ENCODE peak calls at places on chromosome 21, in seven cellular contexts. X is NCI-H1092 treated with DMSO at 0.1 percent for 48 hours; K is activated naive CD8-positive, alpha-beta T cell treated with anti-CD3 and anti-CD28 coated beads, Interleukin-2, amount 10 ng/mL, durations not matched to agents 7 days and 5 days; R is hippocampal formation; A is lower leg skin; N is psoas muscle; Q is left ventricle myocardium inferior. H is an unnamed sample.
A peak's percentile ranks its signal among the peaks of the same experiment; 100 is the strongest.

GRCh38 chr21:41703857-41704501 is 62.9 kb downstream of the RIPK4 start:
- DNase-seq in X (no peak), K (no peak), R (no peak), A (no peak), N (peak; percentile 18), Q (no peak), H (no peak)

GRCh38 chr21:35475768-35476167 is 426.7 kb upstream of the RUNX1 start:
- DNase-seq in X (no peak), K (no peak), R (no peak), A (no peak), N (no peak), Q (no peak), H (no peak)

GRCh38 chr21:46161800-46162592 is 6.6 kb upstream of the FTCD start:
- DNase-seq in X (no peak), K (peak; percentile 29), R (no peak), A (no peak), N (peak; percentile 42), Q (no peak), H (no peak)

GRCh38 chr21:38921511-38922215 is 115.9 kb downstream of the ETS2 start:
- DNase-seq in X (no peak), K (no peak), R (no peak), A (no peak), N (no peak), Q (no peak), H (no peak)

GRCh38 chr21:15010645-15011044 is 54.2 kb downstream of the NRIP1 start:
- DNase-seq in X (no peak), K (no peak), R (no peak), A (no peak), N (no peak), Q (no peak), H (no peak)

GRCh38 chr21:42337830-42338729 is 12.7 kb downstream of the TFF2 start:
- DNase-seq in X (peak; percentile 95), K (peak; percentile 78), R (peak; percentile 58), A (peak; percentile 57), N (peak; percentile 71), Q (peak; percentile 50), H (peak; percentile 11)

GRCh38 chr21:44617071-44617501 is 5.2 kb downstream of the KRTAP10-8 start:
- DNase-seq in X (no peak), K (no peak), R (no peak), A (no peak), N (no peak), Q (no peak), H (no peak)

GRCh38 chr21:28675265-28676041 is 317.2 kb downstream of the LTN1 start:
- DNase-seq in X (no peak), K (no peak), R (no peak), A (peak; percentile 72), N (no peak), Q (no peak), H (no peak)

GRCh38 chr21:25813917-25814316 is 79.1 kb downstream of the GABPA start:
- DNase-seq in X (no peak), K (no peak), R (no peak), A (no peak), N (no peak), Q (no peak), H (no peak)

GRCh38 chr21:44487831-44488230 is 32.5 kb downstream of the LRRC3 start:
- DNase-seq in X (no peak), K (peak; percentile 62), R (no peak), A (no peak), N (no peak), Q (no peak), H (no peak)

GRCh38 chr21:34065015-34065414 is 8.4 kb upstream of the MRPS6 start:
- DNase-seq in X (no peak), K (no peak), R (no peak), A (no peak), N (no peak), Q (no peak), H (no peak)

GRCh38 chr21:44760376-44760775 is 41.2 kb downstream of the UBE2G2 start:
- DNase-seq in X (no peak), K (no peak), R (no peak), A (no peak), N (no peak), Q (no peak), H (no peak)

GRCh38 chr21:36909901-36910561 is 56.4 kb downstream of the HLCS start:
- DNase-seq in X (no peak), K (no peak), R (no peak), A (no peak), N (no peak), Q (no peak), H (no peak)

GRCh38 chr21:21064353-21064752 is 66.1 kb downstream of the NCAM2 start:
- DNase-seq in X (no peak), K (no peak), R (no peak), A (no peak), N (no peak), Q (no peak), H (no peak)

GRCh38 chr21:29091032-29091431 is 17.6 kb upstream of the CCT8 start:
- DNase-seq in X (no peak), K (no peak), R (no peak), A (no peak), N (no peak), Q (no peak), H (no peak)

GRCh38 chr21:43954896-43955295 is 57.2 kb upstream of the TRAPPC10 start:
- DNase-seq in X (no peak), K (no peak), R (no peak), A (no peak), N (no peak), Q (no peak), H (no peak)

GRCh38 chr21:40640427-40640826 is 206.5 kb downstream of the DSCAM start:
- DNase-seq in X (peak; percentile 73), K (no peak), R (no peak), A (no peak), N (no peak), Q (no peak), H (no peak)

GRCh38 chr21:16305686-16306085 is 575.9 kb downstream of the USP25 start:
- DNase-seq in X (peak; percentile 36), K (no peak), R (peak; percentile 29), A (no peak), N (peak; percentile 29), Q (no peak), H (no peak)

GRCh38 chr21:38679531-38679930 is 126.2 kb upstream of the ETS2 start:
- DNase-seq in X (no peak), K (no peak), R (no peak), A (no peak), N (no peak), Q (no peak), H (no peak)

GRCh38 chr21:24045775-24046215 is 1561.5 kb downstream of the MRPL39 start:
- DNase-seq in X (peak; percentile 52), K (peak; percentile 41), R (peak; percentile 95), A (peak; percentile 57), N (peak; percentile 72), Q (peak; percentile 66), H (peak; percentile 95)

GRCh38 chr21:25881524-25882376 is 147.0 kb downstream of the GABPA start:
- DNase-seq in X (peak; percentile 66), K (peak; percentile 66), R (peak; percentile 70), A (peak; percentile 29), N (peak; percentile 82), Q (peak; percentile 53), H (peak; percentile 8)

GRCh38 chr21:36321325-36322082 is 1.5 kb downstream of the MORC3 start:
- DNase-seq in X (peak; percentile 91), K (no peak), R (peak; percentile 23), A (no peak), N (no peak), Q (no peak), H (no peak)

GRCh38 chr21:33762798-33763572 is 120.7 kb downstream of the ITSN1 start:
- DNase-seq in X (no peak), K (no peak), R (no peak), A (no peak), N (no peak), Q (no peak), H (no peak)

GRCh38 chr21:32682696-32683474 is 44.9 kb downstream of the SYNJ1 start:
- DNase-seq in X (no peak), K (no peak), R (no peak), A (no peak), N (no peak), Q (no peak), H (no peak)

GRCh38 chr21:16588433-16588860 is 858.7 kb downstream of the USP25 start:
- DNase-seq in X (peak; percentile 61), K (no peak), R (peak; percentile 79), A (peak; percentile 83), N (peak; percentile 63), Q (peak; percentile 46), H (peak; percentile 87)

GRCh38 chr21:31900121-31900895 is 27.5 kb downstream of the HUNK start:
- DNase-seq in X (no peak), K (no peak), R (no peak), A (no peak), N (no peak), Q (no peak), H (no peak)

GRCh38 chr21:38992737-38993136 is 187.0 kb downstream of the ETS2 start:
- DNase-seq in X (no peak), K (no peak), R (no peak), A (no peak), N (no peak), Q (no peak), H (no peak)

GRCh38 chr21:24938592-24938991 is 668.7 kb downstream of the MRPL39 start:
- DNase-seq in X (peak; percentile 36), K (no peak), R (no peak), A (peak; percentile 18), N (no peak), Q (no peak), H (no peak)

GRCh38 chr21:14119038-14119437 is 91.7 kb downstream of the LIPI start:
- DNase-seq in X (no peak), K (no peak), R (no peak), A (no peak), N (no peak), Q (no peak), H (no peak)

GRCh38 chr21:32413697-32414578 is 1.4 kb downstream of the EVA1C start:
- DNase-seq in X (no peak), K (no peak), R (peak; percentile 37), A (no peak), N (no peak), Q (no peak), H (no peak)

GRCh38 chr21:35441868-35442582 is 392.9 kb upstream of the RUNX1 start:
- DNase-seq in X (no peak), K (no peak), R (no peak), A (no peak), N (no peak), Q (no peak), H (no peak)

GRCh38 chr21:17527240-17527639 is 14.4 kb downstream of the CXADR start:
- DNase-seq in X (no peak), K (no peak), R (no peak), A (no peak), N (no peak), Q (no peak), H (no peak)

GRCh38 chr21:42847726-42848125 is 31.6 kb downstream of the WDR4 start:
- DNase-seq in X (no peak), K (no peak), R (no peak), A (no peak), N (no peak), Q (peak; percentile 3), H (no peak)

GRCh38 chr21:29232601-29233541 is 65.9 kb upstream of the BACH1 start:
- DNase-seq in X (peak; percentile 59), K (no peak), R (no peak), A (no peak), N (no peak), Q (no peak), H (no peak)

GRCh38 chr21:35398366-35398982 is 349.4 kb upstream of the RUNX1 start:
- DNase-seq in X (no peak), K (no peak), R (no peak), A (no peak), N (no peak), Q (no peak), H (no peak)

GRCh38 chr21:31660134-31660565 is 657 bp downstream of the SOD1 start:
- DNase-seq in X (peak; percentile 19), K (peak; percentile 72), R (peak; percentile 53), A (peak; percentile 38), N (no peak), Q (no peak), H (no peak)

H was measured in amygdala.